ENCODE peak calls at places on chromosomes 3 and 15, in four cellular contexts. H is breast epithelium, G is endodermal cell, D is left lung. R is an unnamed sample.

GRCh38 chr15:78077053-78077859 is at the start of gene TBC1D2B:
- DNase-seq in H (no peak), G (peak; percentile 85), D (peak; percentile 94), R (peak; percentile 72)

GRCh38 chr3:68988740-68989139 is 24.7 kb downstream of the EOGT start:
- DNase-seq in D (no peak), G (no peak), H (no peak), R (no peak)

GRCh38 chr3:44920081-44920480 is 45.7 kb downstream of the TGM4 start:
- DNase-seq in H (no peak), D (no peak), G (no peak), R (no peak)

GRCh38 chr15:41256103-41256502 is 25.0 kb downstream of the CHP1 start:
- DNase-seq in G (no peak), D (no peak), H (no peak), R (no peak)

GRCh38 chr15:29151111-29151857 is 118.3 kb downstream of the NSMCE3 start:
- DNase-seq in G (no peak), D (no peak), H (no peak), R (no peak)

GRCh38 chr3:129618901-129619671 is 12.6 kb upstream of the PLXND1 start:
- DNase-seq in D (peak; percentile 82), H (no peak), G (no peak), R (no peak)

GRCh38 chr3:196754215-196754937 is 14.7 kb downstream of the PAK2 start:
- DNase-seq in H (no peak), G (no peak), D (no peak), R (no peak)

GRCh38 chr15:27454281-27455060 is 483.5 kb downstream of the GABRG3 start:
- DNase-seq in H (no peak), D (no peak), G (no peak), R (no peak)

GRCh38 chr3:65338571-65338970 is 650.8 kb upstream of the ADAMTS9 start:
- DNase-seq in H (no peak), D (no peak), G (no peak), R (no peak)

GRCh38 chr3:55157736-55158135 is 229.9 kb upstream of the LRTM1 start:
- DNase-seq in G (no peak), H (no peak), D (no peak), R (no peak)

GRCh38 chr3:186413615-186414415 is 51.8 kb upstream of the DGKG start:
- DNase-seq in G (peak; percentile 74), D (no peak), H (no peak), R (peak; percentile 42)

GRCh38 chr3:39103791-39104552 is 3.5 kb downstream of the GORASP1 start:
- DNase-seq in G (no peak), H (no peak), D (no peak), R (no peak)

GRCh38 chr3:98826126-98826525 is 63.0 kb downstream of the ST3GAL6 start:
- DNase-seq in G (no peak), H (no peak), D (no peak), R (no peak)

GRCh38 chr3:98962189-98962930 is 60.9 kb upstream of the DCBLD2 start:
- DNase-seq in D (no peak), H (no peak), G (no peak), R (no peak)

GRCh38 chr15:68352401-68353062 is 75.0 kb downstream of the FEM1B start:
- DNase-seq in H (no peak), G (no peak), D (no peak), R (peak; percentile 86)

GRCh38 chr15:80727196-80727595 is 32.1 kb downstream of the ABHD17C start:
- DNase-seq in G (no peak), D (no peak), H (no peak), R (no peak)

GRCh38 chr3:58532794-58533220 is 4.2 kb downstream of the ACOX2 start:
- DNase-seq in D (peak; percentile 91), H (peak; percentile 69), G (peak; percentile 92), R (peak; percentile 78)

GRCh38 chr3:113914646-113915045 is 33.2 kb upstream of the ZDHHC23 start:
- DNase-seq in D (no peak), G (no peak), H (no peak), R (no peak)

GRCh38 chr15:99682455-99682854 is 50.8 kb downstream of the LYSMD4 start:
- DNase-seq in G (no peak), D (no peak), H (no peak), R (no peak)

GRCh38 chr15:66481107-66481856 is 16.3 kb downstream of the SNAPC5 start:
- DNase-seq in D (no peak), G (no peak), H (no peak), R (no peak)

GRCh38 chr3:48194446-48195071 is 6.3 kb upstream of the CDC25A start:
- DNase-seq in G (peak; percentile 95), D (no peak), H (no peak), R (peak; percentile 86)

DNA sequence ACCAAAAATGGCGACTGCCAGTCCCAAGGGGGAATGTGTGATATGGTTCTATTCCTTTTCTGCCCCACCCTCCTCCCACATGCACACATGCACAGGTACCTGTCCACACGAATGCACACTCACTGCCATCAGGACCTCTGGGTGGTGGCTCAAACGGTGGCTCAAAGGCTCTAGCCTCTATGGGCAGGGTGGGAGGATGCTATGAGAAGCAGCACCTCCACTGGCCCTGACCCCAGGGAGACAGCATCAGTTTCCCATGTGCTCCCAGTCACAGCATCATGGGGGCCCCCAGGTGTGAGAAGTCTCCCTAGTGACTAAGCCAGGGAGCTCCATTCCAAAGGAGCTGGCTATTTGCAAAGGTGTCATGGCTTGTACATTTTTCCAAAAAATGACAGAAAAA is 15.9 kb downstream of the SEMA3G start:
- DNase-seq in D (no peak), H (no peak), G (no peak), R (no peak)
- H3K4me1 ChIP-seq in D (no peaks in the 10 kb centered on the region), H (peaks cover 17% of the 10 kb centered on the region), G (peaks cover 12% of the 10 kb centered on the region), R (peaks cover 5% of the 10 kb centered on the region)

DNA sequence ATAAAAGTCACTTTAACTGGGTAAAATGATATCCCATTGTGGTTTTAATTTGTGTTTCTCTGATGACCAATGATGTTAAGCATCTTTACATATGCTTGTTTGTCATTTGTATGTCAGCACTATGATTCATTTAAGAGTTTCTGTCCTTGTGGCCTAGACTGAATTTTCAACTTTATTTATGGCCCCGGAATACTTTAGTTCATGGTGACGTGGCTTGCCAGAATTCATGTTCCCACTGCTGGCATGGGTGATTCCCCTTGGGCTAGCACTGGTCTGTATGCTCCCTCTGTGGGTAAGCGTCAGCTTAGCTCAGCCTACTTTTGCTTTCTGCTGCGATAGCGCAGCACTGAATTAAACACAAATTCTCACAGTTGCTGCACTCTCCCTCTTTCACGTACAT is 436.3 kb upstream of the SGO1 start:
- DNase-seq in G (no peak), D (no peak), H (no peak), R (no peak)
- TF ChIP-seq CTCF in G (no peak), D (no peak), H (no peak), R (no peak)

GRCh38 chr3:149539491-149539890 is 65.0 kb downstream of the TM4SF4 start:
- DNase-seq in G (no peak), H (no peak), D (no peak), R (no peak)

GRCh38 chr3:149541091-149541491 is 66.6 kb downstream of the TM4SF4 start:
- DNase-seq in G (no peak), H (no peak), D (no peak), R (no peak)

GRCh38 chr3:149538371-149538770 is 63.9 kb downstream of the TM4SF4 start:
- DNase-seq in D (no peak), G (no peak), H (no peak), R (no peak)

GRCh38 chr3:149547413-149547812 is 72.9 kb downstream of the TM4SF4 start:
- DNase-seq in H (no peak), G (no peak), D (no peak), R (peak; percentile 69)

DNA sequence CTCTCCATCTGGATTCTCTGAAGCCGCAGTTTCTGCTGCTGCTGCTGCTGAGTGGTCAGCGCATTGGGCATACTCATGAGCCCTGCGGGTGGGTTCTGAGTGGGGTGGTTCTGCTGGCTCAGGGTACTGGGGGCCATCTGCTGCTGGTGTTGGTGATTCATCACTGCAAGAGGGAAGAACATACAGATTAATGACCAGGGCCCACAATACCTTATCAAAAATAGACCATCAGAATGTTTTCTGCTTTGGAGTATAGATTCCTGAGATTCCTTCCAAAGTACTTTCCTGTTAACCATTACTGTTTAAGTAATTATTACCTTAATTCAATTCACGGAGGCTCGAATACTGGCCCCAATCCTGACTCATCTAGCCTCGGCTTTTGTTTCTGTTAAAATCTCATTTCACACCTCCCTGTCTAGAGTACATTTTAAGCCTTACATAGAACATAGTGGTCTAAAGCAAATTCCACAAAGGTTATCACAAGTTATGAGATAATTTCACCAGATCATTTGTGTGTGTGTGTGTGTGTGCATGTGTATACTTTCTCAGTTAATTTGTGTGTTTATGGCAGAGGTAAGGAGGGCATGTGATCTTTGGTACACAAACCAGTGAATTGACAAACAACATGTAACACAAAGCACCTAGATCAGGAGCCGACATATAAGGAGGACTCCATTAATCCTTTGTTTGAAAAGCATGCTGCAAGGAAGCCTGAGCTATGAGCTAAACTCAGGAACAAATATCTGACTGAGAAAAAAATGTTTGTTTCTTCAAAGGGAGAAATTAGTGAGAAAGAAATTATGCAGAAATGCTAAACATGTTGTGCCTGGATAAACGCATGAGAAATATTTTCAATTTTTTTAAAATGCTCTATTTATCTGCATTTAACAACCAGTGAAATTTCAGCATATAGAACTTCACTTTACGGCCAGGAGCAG is 68.1 kb downstream of the TM4SF4 start:
- DNase-seq in D (no peak), H (no peak), G (no peak), R (no peak)
- H3K4me1 ChIP-seq in D (peaks cover 3% of the 10 kb centered on the region), H (no peaks in the 10 kb centered on the region), G (peaks cover 16% of the 10 kb centered on the region), R (peaks cover 7% of the 10 kb centered on the region)

DNA sequence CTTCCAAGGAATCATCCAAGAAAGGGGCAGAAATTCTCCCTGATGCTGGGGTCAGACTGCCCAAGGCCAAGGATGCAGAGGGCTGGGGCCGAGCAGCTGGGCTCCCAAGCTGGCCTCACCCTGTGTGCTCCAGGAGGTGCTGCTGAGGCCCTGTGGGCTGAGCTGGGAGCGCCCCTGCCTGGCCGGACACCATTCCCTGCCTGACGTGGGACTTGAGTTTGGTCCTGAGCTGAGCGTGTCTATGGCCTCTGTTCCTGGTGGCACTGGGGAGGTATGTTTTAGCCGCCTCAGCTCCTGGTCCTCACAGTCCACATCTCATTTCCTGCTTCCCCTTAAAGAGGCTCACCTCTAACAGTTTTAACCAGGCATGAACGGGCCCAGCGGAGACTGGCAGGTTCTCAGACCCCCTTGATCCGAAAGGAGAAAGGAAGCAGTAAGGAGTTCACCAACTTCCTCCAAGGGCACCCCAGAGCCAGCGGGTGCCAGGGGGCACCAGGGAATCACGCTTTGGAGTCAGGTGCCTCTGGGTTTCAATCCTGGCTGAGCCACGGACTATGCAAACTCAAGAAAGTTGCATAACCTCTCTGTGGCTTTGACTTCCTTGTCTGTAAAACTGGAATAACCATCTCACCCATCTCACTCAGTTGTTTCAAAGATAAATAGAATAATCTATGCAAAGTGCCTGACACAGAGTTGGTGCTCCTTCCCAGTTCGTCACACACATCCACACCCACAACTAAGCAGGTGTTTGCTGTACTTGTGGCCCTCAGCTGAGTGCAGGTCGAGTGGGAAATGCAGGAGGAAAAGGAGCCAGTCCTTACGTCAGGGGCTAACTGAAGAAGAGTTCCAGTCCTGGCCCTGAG is 48.6 kb downstream of the SLC12A8 start:
- DNase-seq in D (peak; percentile 73), G (peak; percentile 89), H (no peak), R (no peak)
- TF ChIP-seq CTCF in D (no peak), G (peak; percentile 72), H (no peak), R (no peak)

GRCh38 chr15:100931143-100931890 is 12.2 kb downstream of the LRRK1 start:
- DNase-seq in H (no peak), D (no peak), G (no peak), R (no peak)
- H3K4me1 ChIP-seq in H (no peaks in the 10 kb centered on the region), D (no peaks in the 10 kb centered on the region), G (peaks cover 4% of the 10 kb centered on the region), R (no peaks in the 10 kb centered on the region)

GRCh38 chr3:156862338-156862737 is 36.2 kb downstream of the LEKR1 start:
- DNase-seq in G (no peak), D (no peak), H (no peak), R (no peak)

GRCh38 chr3:156867174-156867573 is 41.0 kb downstream of the LEKR1 start:
- DNase-seq in H (no peak), G (no peak), D (no peak), R (no peak)

GRCh38 chr3:156860873-156861272 is 34.7 kb downstream of the LEKR1 start:
- DNase-seq in G (no peak), H (no peak), D (no peak), R (no peak)

GRCh38 chr3:156865732-156866131 is 39.6 kb downstream of the LEKR1 start:
- DNase-seq in D (no peak), H (no peak), G (no peak), R (no peak)
- TF ChIP-seq CTCF in D (no peak), H (no peak), G (no peak), R (no peak)